ENCODE peak calls at places on chromosome 3, in seven cellular contexts. N is prostate gland; W is right cardiac atrium; O is GM23338; S is IMR-90; Y is effector memory CD4-positive, alpha-beta T cell; X is OCI-LY7. I is an unnamed sample. For H3K4me1, the result is how much of the 10 kb centered on the place peaks cover.

GRCh38 chr3:13348671-13349396 is 71.3 kb downstream of the NUP210 start:
- DNase-seq in N (no peak), W (no peak), O (peak), S (peak), Y (no peak), X (no peak), I (no peak)

GRCh38 chr3:157159037-157159761 is 748 bp downstream of the CCNL1 start:
- DNase-seq in N (peak), W (peak), O (peak), S (peak), Y (peak), X (peak), I (peak)

GRCh38 chr3:196080997-196081833 is 675 bp downstream of the TFRC start:
- DNase-seq in N (peak), W (peak), O (peak), S (peak), Y (peak), X (peak), I (peak)

GRCh38 chr3:54599741-54600140 is 328.1 kb downstream of the LRTM1 start:
- DNase-seq in N (peak), W (peak), O (no peak), S (no peak), Y (no peak), X (no peak), I (peak)

GRCh38 chr3:9565316-9565715 is 11.7 kb upstream of the LHFPL4 start:
- DNase-seq in N (no peak), W (no peak), O (no peak), S (no peak), Y (no peak), X (no peak), I (no peak)

GRCh38 chr3:153274521-153274920 is 112.5 kb downstream of the RAP2B start:
- DNase-seq in N (no peak), W (no peak), O (no peak), S (no peak), Y (no peak), X (no peak), I (no peak)

GRCh38 chr3:134328846-134329245 is 45.4 kb downstream of the AMOTL2 start:
- DNase-seq in N (no peak), W (no peak), O (no peak), S (no peak), Y (no peak), X (no peak), I (no peak)

GRCh38 chr3:186772886-186773417 is 10.4 kb upstream of the EIF4A2 start:
- DNase-seq in N (peak), W (peak), O (peak), S (no peak), Y (peak), X (peak), I (peak)

GRCh38 chr3:160395297-160395696 is 3.7 kb downstream of the IFT80 start:
- DNase-seq in N (no peak), W (no peak), O (no peak), S (peak), Y (no peak), X (no peak), I (no peak)

GRCh38 chr3:45100998-45101407 is 45.2 kb downstream of the CDCP1 start:
- DNase-seq in N (no peak), W (no peak), O (no peak), S (peak), Y (no peak), X (no peak), I (peak)

DNA sequence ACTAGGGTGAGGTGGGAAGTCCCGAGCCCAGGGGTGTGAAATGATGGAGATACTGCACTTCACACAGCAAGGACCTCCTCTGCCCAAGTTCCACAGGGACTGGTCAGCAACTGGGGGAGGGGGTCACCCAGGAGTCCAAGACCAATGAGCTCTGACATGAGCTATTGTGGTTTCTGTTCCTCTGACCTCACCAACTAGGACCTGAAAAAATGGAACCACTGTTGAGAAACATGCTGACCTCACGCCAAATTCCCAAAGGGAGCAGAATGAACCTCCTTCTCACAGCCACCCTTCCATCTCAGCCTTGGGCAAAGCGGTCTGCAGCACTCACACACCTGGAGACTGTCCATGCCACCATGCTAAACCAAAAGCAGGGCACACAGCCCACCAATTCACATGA is 69.3 kb downstream of the LRIG1 start:
- DNase-seq in N (no peak), W (no peak), O (no peak), S (peak), Y (no peak), X (no peak), I (no peak)
- H3K4me1 ChIP-seq in N (under half), W (under half), O (under half), S (under half), Y (under half), X (under half), I (under half)

DNA sequence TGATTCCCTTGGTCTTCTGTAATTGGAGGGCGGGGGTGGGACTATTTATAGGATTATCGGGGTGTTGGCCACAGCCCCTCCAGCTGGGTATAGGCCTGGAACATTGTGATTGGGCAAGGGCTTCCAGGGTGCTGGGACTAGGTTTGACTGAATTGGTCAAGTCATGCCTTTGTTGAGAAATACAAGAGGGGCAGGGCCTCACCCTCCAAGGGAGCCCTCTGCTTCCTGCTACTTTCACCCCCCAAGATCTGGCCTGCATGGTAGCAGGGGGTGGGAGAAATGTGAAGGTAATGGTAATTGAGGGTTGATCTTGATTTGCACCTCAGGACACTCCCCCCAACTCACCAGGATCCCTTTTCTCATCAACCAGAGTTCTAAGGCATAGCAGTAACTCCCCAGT is 25.2 kb downstream of the TRIM71 start:
- DNase-seq in N (no peak), W (no peak), O (peak), S (no peak), Y (no peak), X (no peak), I (no peak)
- H3K4me1 ChIP-seq in N (under half), W (under half), O (half or more), S (under half), Y (under half), X (under half), I (under half)

GRCh38 chr3:31579828-31580227 is 47.1 kb downstream of the STT3B start:
- DNase-seq in N (no peak), W (no peak), O (no peak), S (no peak), Y (no peak), X (no peak), I (no peak)

GRCh38 chr3:31577232-31577631 is 44.5 kb downstream of the STT3B start:
- DNase-seq in N (no peak), W (no peak), O (no peak), S (no peak), Y (no peak), X (no peak), I (no peak)

GRCh38 chr3:31575448-31575847 is 42.7 kb downstream of the STT3B start:
- DNase-seq in N (no peak), W (no peak), O (no peak), S (no peak), Y (no peak), X (peak), I (no peak)

GRCh38 chr3:31573460-31573779 is 40.7 kb downstream of the STT3B start:
- DNase-seq in N (no peak), W (no peak), O (no peak), S (no peak), Y (no peak), X (no peak), I (no peak)

DNA sequence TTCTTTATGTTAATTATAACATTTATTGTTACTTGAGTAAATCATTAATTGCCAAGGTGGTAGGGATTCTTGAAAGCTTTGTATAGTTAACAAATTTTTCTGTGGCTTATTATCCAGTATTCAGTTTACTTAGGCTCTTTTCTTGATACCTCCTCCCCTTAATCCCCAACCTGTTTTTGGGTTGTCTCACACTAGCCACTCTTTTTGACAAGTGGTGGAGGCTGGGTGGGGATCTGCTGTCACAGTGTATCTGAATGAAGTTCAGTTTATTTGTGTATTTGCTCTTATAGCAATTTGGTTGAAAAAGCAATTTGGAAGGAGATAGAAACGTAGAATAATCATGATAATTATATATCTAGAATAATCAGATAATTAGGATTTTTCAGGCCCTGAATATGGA is 43.8 kb downstream of the STT3B start:
- DNase-seq in N (no peak), W (no peak), O (no peak), S (no peak), Y (no peak), X (no peak), I (no peak)
- H3K4me1 ChIP-seq in N (under half), W (under half), O (under half), S (under half), Y (under half), X (under half), I (under half)

GRCh38 chr3:15861163-15861562 is 63.4 kb upstream of the ANKRD28 start:
- DNase-seq in N (no peak), W (no peak), O (no peak), S (no peak), Y (no peak), X (no peak), I (no peak)
- H3K4me1 ChIP-seq in N (under half), W (under half), O (under half), S (under half), Y (under half), X (under half), I (under half)

GRCh38 chr3:155001289-155002007 is 78.7 kb upstream of the MME start:
- DNase-seq in N (no peak), W (no peak), O (no peak), S (no peak), Y (no peak), X (peak), I (no peak)
- H3K4me1 ChIP-seq in N (under half), W (under half), O (under half), S (under half), Y (under half), X (under half), I (under half)